ENCODE peak calls at places on chromosomes 13 and 19, in nine cellular contexts. V is tibial artery, R is Caco-2, X is colonic mucosa, P is left ventricle myocardium inferior, Q is lung, M is lower lobe of right lung, C is suprapubic skin, U is foreskin keratinocyte. Z is an unnamed sample.
A peak's percentile ranks its signal among the peaks of the same experiment; 100 is the strongest.

GRCh38 chr19:39308531-39309304 is 11.9 kb downstream of the LRFN1 start:
- DNase-seq in V (peak; percentile 0), R (peak; percentile 88), X (peak; percentile 34), P (no peak), Q (no peak), M (no peak), C (peak; percentile 73), U (peak; percentile 4), Z (no peak)

GRCh38 chr19:20359933-20360720 is 193.1 kb downstream of the ZNF486 start:
- DNase-seq in V (no peak), R (no peak), X (no peak), P (no peak), Q (no peak), M (no peak), C (no peak), U (peak; percentile 34), Z (no peak)

GRCh38 chr13:27770809-27771208 is 21.5 kb upstream of the GSX1 start:
- DNase-seq in V (no peak), R (peak; percentile 60), X (peak; percentile 36), P (no peak), Q (no peak), M (no peak), C (no peak), U (peak; percentile 82), Z (no peak)

GRCh38 chr19:55212447-55212846 is 3.1 kb upstream of the PTPRH start:
- DNase-seq in V (no peak), R (peak; percentile 90), X (peak; percentile 72), P (no peak), Q (no peak), M (no peak), C (no peak), U (no peak), Z (no peak)

GRCh38 chr13:99403458-99403971 is 96.3 kb upstream of the GPR183 start:
- DNase-seq in V (no peak), R (no peak), X (peak; percentile 79), P (no peak), Q (no peak), M (no peak), C (no peak), U (no peak), Z (no peak)

GRCh38 chr13:33541962-33542308 is 256.4 kb upstream of the STARD13 start:
- DNase-seq in V (no peak), R (no peak), X (no peak), P (no peak), Q (no peak), M (no peak), C (no peak), U (no peak), Z (no peak)

GRCh38 chr19:38429055-38429810 is 3.2 kb upstream of the RASGRP4 start:
- DNase-seq in V (no peak), R (no peak), X (no peak), P (no peak), Q (no peak), M (no peak), C (no peak), U (no peak), Z (no peak)

GRCh38 chr19:19591133-19591825 is 27.2 kb downstream of the PBX4 start:
- DNase-seq in V (no peak), R (no peak), X (no peak), P (no peak), Q (peak; percentile 60), M (no peak), C (no peak), U (peak; percentile 98), Z (peak; percentile 87)

GRCh38 chr13:114019367-114019766 is 45.5 kb upstream of the C13orf46 start:
- DNase-seq in V (no peak), R (no peak), X (no peak), P (no peak), Q (no peak), M (no peak), C (no peak), U (no peak), Z (no peak)

GRCh38 chr19:7861619-7862412 is 12.4 kb downstream of the PRR36 start:
- DNase-seq in V (no peak), R (peak; percentile 38), X (no peak), P (no peak), Q (no peak), M (no peak), C (no peak), U (no peak), Z (no peak)

GRCh38 chr19:7860166-7860901 is 13.9 kb downstream of the PRR36 start:
- DNase-seq in V (no peak), R (no peak), X (no peak), P (no peak), Q (no peak), M (no peak), C (no peak), U (no peak), Z (no peak)

GRCh38 chr19:7862413-7862951 is 11.7 kb downstream of the PRR36 start:
- DNase-seq in V (no peak), R (peak; percentile 78), X (peak; percentile 87), P (peak; percentile 35), Q (peak; percentile 73), M (peak; percentile 80), C (no peak), U (peak; percentile 41), Z (no peak)

GRCh38 chr19:7859766-7860165 is 14.4 kb downstream of the PRR36 start:
- DNase-seq in V (no peak), R (no peak), X (no peak), P (no peak), Q (no peak), M (no peak), C (no peak), U (no peak), Z (no peak)

GRCh38 chr19:7860902-7861618 is 13.1 kb downstream of the PRR36 start:
- DNase-seq in V (no peak), R (no peak), X (no peak), P (no peak), Q (no peak), M (no peak), C (no peak), U (no peak), Z (no peak)
- H3K27me3 ChIP-seq in V (no peaks in the 10 kb centered on the region), R (no peaks in the 10 kb centered on the region), X (peaks cover 33% of the 10 kb centered on the region), P (peaks cover 38% of the 10 kb centered on the region), Q (no peaks in the 10 kb centered on the region), M (peaks cover 20% of the 10 kb centered on the region), C (no peaks in the 10 kb centered on the region), U (peaks cover 35% of the 10 kb centered on the region), Z (no peaks in the 10 kb centered on the region)

GRCh38 chr13:73945371-73945770 is 188.8 kb downstream of the KLF12 start:
- DNase-seq in V (no peak), R (no peak), X (no peak), P (no peak), Q (no peak), M (no peak), C (no peak), U (no peak), Z (no peak)
- TF ChIP-seq CTCF in V (no peak), R (no peak), X (no peak), P (peak; percentile 31), Q (no peak), M (no peak), C (no peak), U (peak; percentile 35), Z (no peak)

GRCh38 chr19:48496959-48497727 is 14.5 kb downstream of the LMTK3 start:
- DNase-seq in V (no peak), R (no peak), X (no peak), P (no peak), Q (no peak), M (no peak), C (no peak), U (no peak), Z (no peak)
- H3K27me3 ChIP-seq in V (no peaks in the 10 kb centered on the region), R (no peaks in the 10 kb centered on the region), X (peaks cover 17% of the 10 kb centered on the region), P (peaks cover 52% of the 10 kb centered on the region), Q (no peaks in the 10 kb centered on the region), M (peaks cover 37% of the 10 kb centered on the region), C (peaks cover 36% of the 10 kb centered on the region), U (peaks cover 34% of the 10 kb centered on the region), Z (peaks cover 16% of the 10 kb centered on the region)

DNA sequence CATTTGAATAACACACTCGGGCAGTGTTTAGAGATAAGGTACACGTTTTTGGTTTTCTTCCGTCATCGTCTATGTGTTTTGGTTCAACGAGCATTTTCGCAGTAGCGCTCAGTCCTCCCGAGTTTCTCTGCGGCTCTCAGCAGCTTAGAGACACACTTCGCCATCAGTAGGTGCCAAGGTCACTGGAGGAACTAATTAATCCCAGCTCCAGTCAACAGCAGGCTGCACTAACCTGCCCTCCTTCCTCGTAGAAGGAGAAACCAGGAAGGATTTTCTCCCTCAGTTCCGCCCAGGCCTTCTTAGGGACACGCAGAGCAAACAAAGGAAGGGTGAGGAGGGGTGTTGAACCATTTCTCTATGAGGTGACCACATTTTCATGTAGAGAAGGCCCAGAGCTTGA is 12.6 kb downstream of the MBNL2 start:
- DNase-seq in V (no peak), R (no peak), X (peak; percentile 84), P (no peak), Q (no peak), M (no peak), C (no peak), U (no peak), Z (no peak)
- TF ChIP-seq CTCF in V (no peak), R (no peak), X (no peak), P (no peak), Q (no peak), M (no peak), C (no peak), U (no peak), Z (no peak)

GRCh38 chr13:111901301-111901905 is 165.5 kb upstream of the SOX1 start:
- DNase-seq in V (no peak), R (no peak), X (no peak), P (no peak), Q (no peak), M (no peak), C (peak; percentile 67), U (no peak), Z (no peak)
- H3K27me3 ChIP-seq in V (no peaks in the 10 kb centered on the region), R (no peaks in the 10 kb centered on the region), X (no peaks in the 10 kb centered on the region), P (peaks cover 77% of the 10 kb centered on the region), Q (peaks cover 2% of the 10 kb centered on the region), M (peaks cover 4% of the 10 kb centered on the region), C (no peaks in the 10 kb centered on the region), U (no peaks in the 10 kb centered on the region), Z (no peaks in the 10 kb centered on the region)

GRCh38 chr13:97067342-97067895 is 73.1 kb upstream of the OXGR1 start:
- DNase-seq in V (no peak), R (no peak), X (no peak), P (no peak), Q (no peak), M (no peak), C (no peak), U (no peak), Z (no peak)
- TF ChIP-seq CTCF in V (no peak), R (peak; percentile 3), X (no peak), P (no peak), Q (no peak), M (no peak), C (no peak), U (peak; percentile 23), Z (peak; percentile 12)